ENCODE peak calls at places on chromosomes 3 and 15, in seven cellular contexts. F, A, B, Z, T, G and N are unnamed samples.

GRCh38 chr3:159829056-159829995 is 159.3 kb upstream of the IL12A start:
- DNase-seq in F (no peak), A (no peak), B (peak), Z (peak), T (no peak), G (no peak), N (no peak)

GRCh38 chr3:122356402-122356801 is 26.6 kb downstream of the MIX23 start:
- DNase-seq in F (peak), A (no peak), B (peak), Z (peak), T (no peak), G (peak), N (no peak)

GRCh38 chr3:120098710-120099109 is 4.5 kb upstream of the GSK3B start:
- DNase-seq in F (no peak), A (no peak), B (peak), Z (no peak), T (no peak), G (no peak), N (no peak)

GRCh38 chr3:138331143-138331894 is 1.7 kb upstream of the NME9 start:
- DNase-seq in F (peak), A (no peak), B (no peak), Z (no peak), T (no peak), G (no peak), N (no peak)

GRCh38 chr3:112647122-112647521 is 6.2 kb upstream of the CCDC80 start:
- DNase-seq in F (peak), A (no peak), B (peak), Z (no peak), T (no peak), G (no peak), N (peak)

GRCh38 chr3:37967252-37967881 is 23.2 kb upstream of the VILL start:
- DNase-seq in F (peak), A (peak), B (peak), Z (peak), T (peak), G (no peak), N (peak)

GRCh38 chr3:33355611-33356010 is 78.4 kb downstream of the FBXL2 start:
- DNase-seq in F (peak), A (no peak), B (peak), Z (peak), T (no peak), G (no peak), N (no peak)

GRCh38 chr15:92711457-92711831 is 55.9 kb upstream of the FAM174B start:
- DNase-seq in F (peak), A (no peak), B (no peak), Z (no peak), T (no peak), G (no peak), N (no peak)

GRCh38 chr15:42053010-42053409 is 32.2 kb upstream of the PLA2G4E start:
- DNase-seq in F (no peak), A (no peak), B (no peak), Z (peak), T (no peak), G (no peak), N (no peak)

GRCh38 chr15:82538961-82539689 is 1.1 kb downstream of the RPS17 start:
- DNase-seq in F (peak), A (no peak), B (no peak), Z (no peak), T (no peak), G (no peak), N (no peak)

GRCh38 chr3:51813539-51813938 is 34.5 kb upstream of the IQCF6 start:
- DNase-seq in F (no peak), A (no peak), B (no peak), Z (no peak), T (no peak), G (no peak), N (no peak)

GRCh38 chr3:23832523-23832922 is 26.8 kb downstream of the UBE2E1 start:
- DNase-seq in F (no peak), A (no peak), B (no peak), Z (no peak), T (no peak), G (no peak), N (no peak)

GRCh38 chr3:23830869-23831484 is 25.2 kb downstream of the UBE2E1 start:
- DNase-seq in F (no peak), A (no peak), B (peak), Z (no peak), T (no peak), G (peak), N (no peak)

GRCh38 chr3:23831517-23832394 is 26.0 kb downstream of the UBE2E1 start:
- DNase-seq in F (no peak), A (no peak), B (peak), Z (no peak), T (no peak), G (no peak), N (no peak)

GRCh38 chr3:23826382-23827061 is 20.8 kb downstream of the UBE2E1 start:
- DNase-seq in F (peak), A (no peak), B (no peak), Z (no peak), T (no peak), G (no peak), N (no peak)

DNA sequence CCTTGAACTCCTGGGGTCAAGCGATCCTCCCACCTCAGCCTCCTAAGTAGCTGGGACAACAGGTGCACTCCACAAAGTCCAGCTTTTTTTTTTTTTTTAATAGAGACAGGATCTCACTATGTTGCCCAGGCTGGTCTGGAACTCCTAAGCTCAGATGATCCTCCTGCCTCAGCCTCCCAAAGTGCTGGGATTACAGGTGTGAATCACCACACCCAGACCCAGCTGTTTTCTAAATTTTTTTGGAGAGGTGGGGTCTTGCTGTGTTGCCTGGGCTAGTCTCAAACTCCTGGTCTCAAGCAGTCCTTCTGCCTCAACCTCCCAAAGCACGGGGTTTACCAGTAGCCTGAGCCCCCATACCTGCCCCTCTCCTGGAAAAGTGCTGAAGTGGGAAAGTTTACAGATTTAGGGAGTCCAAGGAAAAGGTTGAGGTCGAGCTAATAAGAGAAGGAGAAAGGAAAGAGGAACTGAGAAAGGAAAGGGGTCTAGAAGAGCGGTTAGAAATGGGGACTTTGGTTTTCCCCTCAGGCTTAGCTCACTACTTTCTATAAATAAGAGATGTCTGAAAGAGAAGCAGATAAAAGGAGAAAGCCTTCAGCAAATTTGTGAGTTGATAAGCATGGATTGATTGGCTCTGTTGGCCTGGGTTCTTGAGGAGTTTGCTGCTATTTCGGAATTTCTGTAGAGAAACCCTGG is 23.6 kb downstream of the UBE2E1 start:
- DNase-seq in F (no peak), A (no peak), B (no peak), Z (no peak), T (no peak), G (peak), N (no peak)
- H3K4me3 ChIP-seq in F (no peak), A (no peak), B (no peak), Z (no peak), T (no peak), G (peak), N (no peak)

GRCh38 chr3:163632677-163633076 is 1445.6 kb downstream of the SI start:
- DNase-seq in F (peak), A (no peak), B (no peak), Z (no peak), T (no peak), G (no peak), N (no peak)
- H3K4me3 ChIP-seq in F (no peak), A (no peak), B (no peak), Z (no peak), T (no peak), G (no peak), N (no peak)

GRCh38 chr3:9902372-9903237 is at the start of gene IL17RE:
- DNase-seq in F (no peak), A (no peak), B (no peak), Z (peak), T (no peak), G (no peak), N (no peak)

GRCh38 chr3:9906480-9906879 is 3.8 kb downstream of the IL17RE start:
- DNase-seq in F (no peak), A (no peak), B (no peak), Z (no peak), T (no peak), G (no peak), N (no peak)

GRCh38 chr3:9903904-9904303 is 1.3 kb downstream of the IL17RE start:
- DNase-seq in F (no peak), A (no peak), B (no peak), Z (no peak), T (no peak), G (no peak), N (no peak)

GRCh38 chr3:9901967-9902366 is 681 bp upstream of the IL17RE start:
- DNase-seq in F (no peak), A (no peak), B (no peak), Z (no peak), T (peak), G (no peak), N (no peak)

DNA sequence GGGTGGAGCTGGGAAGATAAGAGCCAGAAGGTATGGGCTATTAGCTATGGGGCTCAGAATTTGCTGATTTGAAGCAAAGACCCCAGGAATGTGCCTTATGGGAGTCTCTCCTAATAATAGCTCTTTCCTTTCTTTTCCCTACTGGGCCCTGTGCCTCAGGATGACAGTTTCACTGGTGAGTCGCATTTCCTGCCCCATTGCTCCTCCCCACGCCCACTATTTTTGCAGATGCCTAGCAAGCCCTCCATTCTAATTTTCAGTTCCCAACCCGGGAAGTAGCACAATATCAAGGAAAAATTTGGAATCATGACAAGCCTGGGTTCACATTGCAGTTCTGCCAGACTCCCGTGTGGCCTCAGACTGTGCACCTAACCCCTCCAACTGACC is 583 bp downstream of the IL17RE start:
- DNase-seq in F (no peak), A (no peak), B (no peak), Z (no peak), T (no peak), G (no peak), N (no peak)
- H3K4me3 ChIP-seq in F (no peak), A (no peak), B (peak), Z (peak), T (no peak), G (no peak), N (peak)

GRCh38 chr3:56268621-56269394 is 199.5 kb downstream of the ERC2 start:
- DNase-seq in F (no peak), A (no peak), B (no peak), Z (no peak), T (no peak), G (no peak), N (no peak)
- H3K4me3 ChIP-seq in F (no peak), A (no peak), B (no peak), Z (no peak), T (no peak), G (no peak), N (no peak)

DNA sequence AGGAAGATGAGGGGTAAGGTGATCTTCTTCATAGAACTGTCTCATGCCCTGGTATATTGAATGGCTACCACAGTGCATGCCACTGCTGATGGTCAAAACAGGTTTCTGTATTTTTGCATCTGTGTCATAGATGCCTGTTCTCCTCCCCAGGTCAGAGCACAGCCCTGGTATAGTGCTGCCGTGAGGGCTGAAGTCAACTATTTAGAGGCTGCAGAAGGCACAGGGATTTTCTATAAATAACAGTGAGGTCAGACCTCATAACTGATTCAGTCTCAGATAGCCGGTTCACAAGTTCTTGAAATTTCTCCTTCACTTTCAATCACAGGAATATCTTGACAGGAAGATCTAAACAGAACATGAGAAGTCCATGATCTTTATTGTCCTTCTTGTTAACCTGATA is 99.2 kb upstream of the NUDT16 start:
- DNase-seq in F (no peak), A (no peak), B (no peak), Z (no peak), T (no peak), G (no peak), N (no peak)
- H3K4me3 ChIP-seq in F (no peak), A (no peak), B (no peak), Z (no peak), T (no peak), G (no peak), N (no peak)

DNA sequence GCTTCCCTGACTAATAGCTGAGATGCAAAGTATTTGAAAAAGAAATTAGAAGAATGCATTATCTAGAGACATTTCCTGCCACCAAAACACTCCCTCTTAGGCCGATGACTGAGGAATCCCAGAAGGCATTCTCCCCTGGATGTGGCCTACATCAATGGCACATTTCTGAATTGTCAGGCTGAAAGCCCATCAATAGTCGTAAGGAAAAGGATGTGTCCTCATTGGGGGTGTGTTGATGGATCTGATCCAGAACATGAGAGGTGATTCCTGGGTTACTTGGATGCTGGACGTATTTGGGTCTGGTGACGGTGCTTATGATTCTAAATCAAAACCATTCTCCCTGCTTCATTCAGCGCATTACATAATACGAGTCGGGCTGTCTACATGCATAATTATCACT is 216.9 kb upstream of the CDIN1 start:
- DNase-seq in F (peak), A (no peak), B (no peak), Z (no peak), T (no peak), G (no peak), N (no peak)
- H3K4me3 ChIP-seq in F (no peak), A (no peak), B (no peak), Z (no peak), T (no peak), G (no peak), N (no peak)